ENCODE peak calls at places on chromosomes 11 and 22, in seven cellular contexts. One of them, this sample, is unnamed.
A peak's percentile ranks its signal among the peaks of the same experiment; 100 is the strongest.

GRCh38 chr11:117818036-117818858 is 6.3 kb downstream of the FXYD2 start:
- DNase-seq in H9: no peak
- DNase-seq in mucosa of descending colon: no peak
- DNase-seq in colonic mucosa: no peak
- DNase-seq in lower lobe of right lung: peak; percentile 17
- DNase-seq in upper lobe of right lung: no peak
- DNase-seq in stomach: no peak
- DNase-seq in this sample: no peak

GRCh38 chr11:68792400-68792955 is 41.2 kb upstream of the TESMIN start:
- DNase-seq in H9: no peak
- DNase-seq in mucosa of descending colon: no peak
- DNase-seq in colonic mucosa: no peak
- DNase-seq in lower lobe of right lung: no peak
- DNase-seq in upper lobe of right lung: no peak
- DNase-seq in stomach: no peak
- DNase-seq in this sample: no peak

GRCh38 chr11:123299721-123300120 is 104.7 kb upstream of the CLMP start:
- DNase-seq in H9: no peak
- DNase-seq in mucosa of descending colon: no peak
- DNase-seq in colonic mucosa: no peak
- DNase-seq in lower lobe of right lung: no peak
- DNase-seq in upper lobe of right lung: no peak
- DNase-seq in stomach: no peak
- DNase-seq in this sample: no peak

GRCh38 chr22:50672471-50673230 is at the start of gene SHANK3:
- DNase-seq in H9: no peak
- DNase-seq in mucosa of descending colon: no peak
- DNase-seq in colonic mucosa: no peak
- DNase-seq in lower lobe of right lung: peak; percentile 70
- DNase-seq in upper lobe of right lung: no peak
- DNase-seq in stomach: no peak
- DNase-seq in this sample: no peak

GRCh38 chr22:42074153-42074750 is at the start of gene PHETA2:
- DNase-seq in H9: peak; percentile 48
- DNase-seq in mucosa of descending colon: peak; percentile 67
- DNase-seq in colonic mucosa: peak; percentile 65
- DNase-seq in lower lobe of right lung: peak; percentile 77
- DNase-seq in upper lobe of right lung: peak; percentile 85
- DNase-seq in stomach: peak; percentile 61
- DNase-seq in this sample: peak; percentile 80

GRCh38 chr11:30984442-30984816 is 385.1 kb downstream of the DCDC1 start:
- DNase-seq in H9: no peak
- DNase-seq in mucosa of descending colon: no peak
- DNase-seq in colonic mucosa: no peak
- DNase-seq in lower lobe of right lung: no peak
- DNase-seq in upper lobe of right lung: no peak
- DNase-seq in stomach: no peak
- DNase-seq in this sample: no peak

GRCh38 chr11:59295435-59295834 is 63.3 kb upstream of the OR5AN1 start:
- DNase-seq in H9: no peak
- DNase-seq in mucosa of descending colon: no peak
- DNase-seq in colonic mucosa: no peak
- DNase-seq in lower lobe of right lung: no peak
- DNase-seq in upper lobe of right lung: no peak
- DNase-seq in stomach: no peak
- DNase-seq in this sample: no peak

GRCh38 chr11:13009476-13009920 is 382 bp downstream of the RASSF10 start:
- DNase-seq in H9: no peak
- DNase-seq in mucosa of descending colon: no peak
- DNase-seq in colonic mucosa: no peak
- DNase-seq in lower lobe of right lung: no peak
- DNase-seq in upper lobe of right lung: no peak
- DNase-seq in stomach: no peak
- DNase-seq in this sample: no peak

GRCh38 chr11:113162590-113162961 is 151.8 kb upstream of the TTC12 start:
- DNase-seq in H9: no peak
- DNase-seq in mucosa of descending colon: no peak
- DNase-seq in colonic mucosa: no peak
- DNase-seq in lower lobe of right lung: no peak
- DNase-seq in upper lobe of right lung: no peak
- DNase-seq in stomach: peak; percentile 50
- DNase-seq in this sample: no peak

GRCh38 chr22:46574993-46575914 is 37.8 kb upstream of the CELSR1 start:
- DNase-seq in H9: peak; percentile 61
- DNase-seq in mucosa of descending colon: peak; percentile 61
- DNase-seq in colonic mucosa: peak; percentile 74
- DNase-seq in lower lobe of right lung: peak; percentile 51
- DNase-seq in upper lobe of right lung: peak; percentile 75
- DNase-seq in stomach: peak; percentile 74
- DNase-seq in this sample: peak; percentile 67

GRCh38 chr22:45526263-45526662 is 23.6 kb downstream of the FBLN1 start:
- DNase-seq in H9: no peak
- DNase-seq in mucosa of descending colon: no peak
- DNase-seq in colonic mucosa: no peak
- DNase-seq in lower lobe of right lung: no peak
- DNase-seq in upper lobe of right lung: no peak
- DNase-seq in stomach: no peak
- DNase-seq in this sample: no peak

GRCh38 chr11:78802058-78802633 is 227.5 kb upstream of the NARS2 start:
- DNase-seq in H9: no peak
- DNase-seq in mucosa of descending colon: no peak
- DNase-seq in colonic mucosa: no peak
- DNase-seq in lower lobe of right lung: no peak
- DNase-seq in upper lobe of right lung: no peak
- DNase-seq in stomach: peak; percentile 49
- DNase-seq in this sample: no peak

GRCh38 chr11:27613670-27613950 is 86.6 kb downstream of the BDNF start:
- DNase-seq in H9: no peak
- DNase-seq in mucosa of descending colon: no peak
- DNase-seq in colonic mucosa: no peak
- DNase-seq in lower lobe of right lung: no peak
- DNase-seq in upper lobe of right lung: no peak
- DNase-seq in stomach: no peak
- DNase-seq in this sample: no peak

GRCh38 chr11:75667831-75668507 is 869 bp downstream of the MAP6 start:
- DNase-seq in H9: peak; percentile 73
- DNase-seq in mucosa of descending colon: peak; percentile 13
- DNase-seq in colonic mucosa: peak; percentile 22
- DNase-seq in lower lobe of right lung: peak; percentile 64
- DNase-seq in upper lobe of right lung: peak; percentile 81
- DNase-seq in stomach: peak; percentile 33
- DNase-seq in this sample: no peak

GRCh38 chr11:35365961-35366360 is 53.4 kb downstream of the SLC1A2 start:
- DNase-seq in H9: no peak
- DNase-seq in mucosa of descending colon: no peak
- DNase-seq in colonic mucosa: no peak
- DNase-seq in lower lobe of right lung: no peak
- DNase-seq in upper lobe of right lung: no peak
- DNase-seq in stomach: no peak
- DNase-seq in this sample: no peak

GRCh38 chr22:40463727-40464126 is 93.3 kb downstream of the SGSM3 start:
- DNase-seq in H9: no peak
- DNase-seq in mucosa of descending colon: no peak
- DNase-seq in colonic mucosa: no peak
- DNase-seq in lower lobe of right lung: no peak
- DNase-seq in upper lobe of right lung: no peak
- DNase-seq in stomach: no peak
- DNase-seq in this sample: no peak

GRCh38 chr11:8060801-8061554 is 20.0 kb upstream of the TUB start:
- DNase-seq in H9: no peak
- DNase-seq in mucosa of descending colon: no peak
- DNase-seq in colonic mucosa: no peak
- DNase-seq in lower lobe of right lung: no peak
- DNase-seq in upper lobe of right lung: no peak
- DNase-seq in stomach: peak; percentile 18
- DNase-seq in this sample: peak; percentile 57

GRCh38 chr22:43818981-43819690 is 7.0 kb upstream of the EFCAB6 start:
- DNase-seq in H9: no peak
- DNase-seq in mucosa of descending colon: no peak
- DNase-seq in colonic mucosa: no peak
- DNase-seq in lower lobe of right lung: no peak
- DNase-seq in upper lobe of right lung: no peak
- DNase-seq in stomach: no peak
- DNase-seq in this sample: no peak

GRCh38 chr11:105937331-105937730 is 84.7 kb downstream of the MSANTD4 start:
- DNase-seq in H9: no peak
- DNase-seq in mucosa of descending colon: no peak
- DNase-seq in colonic mucosa: no peak
- DNase-seq in lower lobe of right lung: no peak
- DNase-seq in upper lobe of right lung: no peak
- DNase-seq in stomach: no peak
- DNase-seq in this sample: no peak

GRCh38 chr11:16923987-16924386 is 90.2 kb downstream of the PLEKHA7 start:
- DNase-seq in H9: no peak
- DNase-seq in mucosa of descending colon: peak; percentile 68
- DNase-seq in colonic mucosa: peak; percentile 80
- DNase-seq in lower lobe of right lung: no peak
- DNase-seq in upper lobe of right lung: no peak
- DNase-seq in stomach: peak; percentile 42
- DNase-seq in this sample: no peak

GRCh38 chr11:100639140-100639539 is 47.9 kb upstream of the ARHGAP42 start:
- DNase-seq in H9: no peak
- DNase-seq in mucosa of descending colon: peak; percentile 14
- DNase-seq in colonic mucosa: no peak
- DNase-seq in lower lobe of right lung: no peak
- DNase-seq in upper lobe of right lung: no peak
- DNase-seq in stomach: peak; percentile 31
- DNase-seq in this sample: no peak

GRCh38 chr22:29343313-29343805 is 27.9 kb upstream of the RASL10A start:
- DNase-seq in H9: no peak
- DNase-seq in mucosa of descending colon: no peak
- DNase-seq in colonic mucosa: no peak
- DNase-seq in lower lobe of right lung: peak; percentile 75
- DNase-seq in upper lobe of right lung: peak; percentile 85
- DNase-seq in stomach: peak; percentile 71
- DNase-seq in this sample: peak; percentile 68

GRCh38 chr11:17601206-17602075 is 54.4 kb downstream of the OTOG start:
- DNase-seq in H9: no peak
- DNase-seq in mucosa of descending colon: no peak
- DNase-seq in colonic mucosa: peak; percentile 10
- DNase-seq in lower lobe of right lung: no peak
- DNase-seq in upper lobe of right lung: no peak
- DNase-seq in stomach: peak; percentile 17
- DNase-seq in this sample: no peak

GRCh38 chr11:73376803-73377629 is 817 bp downstream of the RELT start:
- DNase-seq in H9: no peak
- DNase-seq in mucosa of descending colon: peak; percentile 75
- DNase-seq in colonic mucosa: peak; percentile 57
- DNase-seq in lower lobe of right lung: peak; percentile 71
- DNase-seq in upper lobe of right lung: peak; percentile 77
- DNase-seq in stomach: peak; percentile 41
- DNase-seq in this sample: no peak

GRCh38 chr22:27133951-27134664 is 476.7 kb downstream of the MIAT start:
- DNase-seq in H9: no peak
- DNase-seq in mucosa of descending colon: peak; percentile 29
- DNase-seq in colonic mucosa: no peak
- DNase-seq in lower lobe of right lung: no peak
- DNase-seq in upper lobe of right lung: no peak
- DNase-seq in stomach: peak; percentile 44
- DNase-seq in this sample: no peak

GRCh38 chr11:121451982-121452608 is at the start of gene SORL1:
- DNase-seq in H9: peak; percentile 84
- DNase-seq in mucosa of descending colon: peak; percentile 88
- DNase-seq in colonic mucosa: peak; percentile 85
- DNase-seq in lower lobe of right lung: peak; percentile 86
- DNase-seq in upper lobe of right lung: peak; percentile 91
- DNase-seq in stomach: peak; percentile 78
- DNase-seq in this sample: peak; percentile 76

GRCh38 chr11:121456816-121457431 is 4.2 kb upstream of the SORL1-AS1 start:
- DNase-seq in H9: no peak
- DNase-seq in mucosa of descending colon: no peak
- DNase-seq in colonic mucosa: no peak
- DNase-seq in lower lobe of right lung: no peak
- DNase-seq in upper lobe of right lung: no peak
- DNase-seq in stomach: no peak
- DNase-seq in this sample: no peak

GRCh38 chr11:121453589-121454299 is 977 bp upstream of the SORL1-AS1 start:
- DNase-seq in H9: no peak
- DNase-seq in mucosa of descending colon: no peak
- DNase-seq in colonic mucosa: no peak
- DNase-seq in lower lobe of right lung: no peak
- DNase-seq in upper lobe of right lung: no peak
- DNase-seq in stomach: no peak
- DNase-seq in this sample: no peak

GRCh38 chr11:121452609-121453150 is at the start of gene SORL1-AS1:
- DNase-seq in H9: no peak
- DNase-seq in mucosa of descending colon: peak; percentile 52
- DNase-seq in colonic mucosa: peak; percentile 56
- DNase-seq in lower lobe of right lung: no peak
- DNase-seq in upper lobe of right lung: no peak
- DNase-seq in stomach: no peak
- DNase-seq in this sample: no peak

GRCh38 chr11:121455115-121455514 is 2.3 kb upstream of the SORL1-AS1 start:
- DNase-seq in H9: no peak
- DNase-seq in mucosa of descending colon: no peak
- DNase-seq in colonic mucosa: no peak
- DNase-seq in lower lobe of right lung: no peak
- DNase-seq in upper lobe of right lung: no peak
- DNase-seq in stomach: no peak
- DNase-seq in this sample: no peak
- H3K4me1 ChIP-seq in H9: peaks cover 15% of the 10 kb centered on the region
- H3K4me1 ChIP-seq in mucosa of descending colon: peaks cover 19% of the 10 kb centered on the region
- H3K4me1 ChIP-seq in colonic mucosa: no peaks in the 10 kb centered on the region
- H3K4me1 ChIP-seq in lower lobe of right lung: peaks cover 18% of the 10 kb centered on the region
- H3K4me1 ChIP-seq in upper lobe of right lung: peaks cover 24% of the 10 kb centered on the region
- H3K4me1 ChIP-seq in stomach: peaks cover 53% of the 10 kb centered on the region
- H3K4me1 ChIP-seq in this sample: peaks cover 26% of the 10 kb centered on the region

GRCh38 chr11:61076506-61077304 is 25.6 kb upstream of the CD5 start:
- DNase-seq in H9: no peak
- DNase-seq in mucosa of descending colon: no peak
- DNase-seq in colonic mucosa: no peak
- DNase-seq in lower lobe of right lung: no peak
- DNase-seq in upper lobe of right lung: no peak
- DNase-seq in stomach: no peak
- DNase-seq in this sample: no peak
- H3K4me1 ChIP-seq in H9: no peaks in the 10 kb centered on the region
- H3K4me1 ChIP-seq in mucosa of descending colon: no peaks in the 10 kb centered on the region
- H3K4me1 ChIP-seq in colonic mucosa: no peaks in the 10 kb centered on the region
- H3K4me1 ChIP-seq in lower lobe of right lung: peaks cover 6% of the 10 kb centered on the region
- H3K4me1 ChIP-seq in upper lobe of right lung: peaks cover under 1% of the 10 kb centered on the region
- H3K4me1 ChIP-seq in stomach: peaks cover under 1% of the 10 kb centered on the region
- H3K4me1 ChIP-seq in this sample: no peaks in the 10 kb centered on the region

GRCh38 chr11:66721939-66722338 is 7.1 kb downstream of the SPTBN2 start:
- DNase-seq in H9: no peak
- DNase-seq in mucosa of descending colon: no peak
- DNase-seq in colonic mucosa: no peak
- DNase-seq in lower lobe of right lung: no peak
- DNase-seq in upper lobe of right lung: peak; percentile 22
- DNase-seq in stomach: no peak
- DNase-seq in this sample: no peak
- H3K4me1 ChIP-seq in H9: peaks cover 7% of the 10 kb centered on the region
- H3K4me1 ChIP-seq in mucosa of descending colon: peaks cover 11% of the 10 kb centered on the region
- H3K4me1 ChIP-seq in colonic mucosa: no peaks in the 10 kb centered on the region
- H3K4me1 ChIP-seq in lower lobe of right lung: peaks cover 8% of the 10 kb centered on the region
- H3K4me1 ChIP-seq in upper lobe of right lung: no peaks in the 10 kb centered on the region
- H3K4me1 ChIP-seq in stomach: peaks cover 35% of the 10 kb centered on the region
- H3K4me1 ChIP-seq in this sample: peaks cover 35% of the 10 kb centered on the region

DNA sequence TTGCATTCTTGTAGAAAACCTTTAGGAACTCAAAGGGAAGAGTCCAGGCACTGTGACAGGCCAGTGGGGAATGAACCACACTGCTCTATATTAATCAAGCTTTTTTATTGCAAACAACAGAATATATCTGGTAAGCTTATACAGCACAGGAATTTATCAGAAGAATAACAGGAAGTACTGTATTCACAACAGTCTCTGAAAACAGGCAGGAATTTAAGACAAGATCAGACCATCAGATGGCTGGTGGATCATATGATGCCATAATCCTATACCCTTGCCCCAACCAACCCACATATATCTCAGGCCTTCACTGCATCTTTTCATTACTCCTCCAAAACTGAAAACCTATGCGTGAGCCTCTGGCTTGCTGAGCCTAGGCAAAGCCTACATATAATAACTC is 1.0 kb upstream of the HTATIP2 start:
- DNase-seq in H9: no peak
- DNase-seq in mucosa of descending colon: no peak
- DNase-seq in colonic mucosa: no peak
- DNase-seq in lower lobe of right lung: no peak
- DNase-seq in upper lobe of right lung: no peak
- DNase-seq in stomach: no peak
- DNase-seq in this sample: no peak
- H3K4me1 ChIP-seq in H9: peaks cover 2% of the 10 kb centered on the region
- H3K4me1 ChIP-seq in mucosa of descending colon: peaks cover 13% of the 10 kb centered on the region
- H3K4me1 ChIP-seq in colonic mucosa: no peaks in the 10 kb centered on the region
- H3K4me1 ChIP-seq in lower lobe of right lung: peaks cover 16% of the 10 kb centered on the region
- H3K4me1 ChIP-seq in upper lobe of right lung: peaks cover 7% of the 10 kb centered on the region
- H3K4me1 ChIP-seq in stomach: peaks cover 39% of the 10 kb centered on the region
- H3K4me1 ChIP-seq in this sample: peaks cover 28% of the 10 kb centered on the region